ENCODE peak calls at places on chromosomes 6 and 20, in six cellular contexts. O, W, X, D, P and T are unnamed samples.

GRCh38 chr6:81847866-81848265 is 95.4 kb upstream of the TENT5A start:
- DNase-seq in X (no peak), D (no peak), P (no peak), W (no peak), O (no peak), T (no peak)

GRCh38 chr6:33975631-33976424 is 170.1 kb downstream of the GRM4 start:
- DNase-seq in X (no peak), W (no peak), D (peak; percentile 41), O (no peak), P (no peak), T (peak; percentile 49)

GRCh38 chr20:59043698-59044097 is 1.1 kb upstream of the PRELID3B start:
- DNase-seq in D (no peak), X (no peak), P (no peak), W (no peak), O (no peak), T (no peak)

GRCh38 chr6:25652007-25652515 is at the start of gene SCGN:
- DNase-seq in P (peak; percentile 91), X (peak; percentile 54), D (peak; percentile 85), W (no peak), O (peak; percentile 58), T (peak; percentile 88)

GRCh38 chr6:108114861-108115597 is 40.5 kb upstream of the OSTM1 start:
- DNase-seq in X (peak; percentile 69), D (peak; percentile 62), O (peak; percentile 31), W (peak; percentile 19), P (peak; percentile 48), T (peak; percentile 63)

GRCh38 chr6:113809818-113810217 is 47.3 kb upstream of the MARCKS start:
- DNase-seq in W (no peak), D (no peak), P (no peak), X (no peak), O (no peak), T (no peak)

GRCh38 chr6:79630883-79631799 is at the start of gene SH3BGRL2:
- DNase-seq in D (peak; percentile 74), W (no peak), O (peak; percentile 91), P (peak; percentile 90), X (peak; percentile 74), T (peak; percentile 89)

GRCh38 chr6:69379518-69379917 is 417.3 kb downstream of the LMBRD1 start:
- DNase-seq in W (no peak), O (no peak), X (peak; percentile 17), D (no peak), P (no peak), T (no peak)

GRCh38 chr6:168043848-168044415 is 35.1 kb downstream of the FRMD1 start:
- DNase-seq in P (no peak), W (no peak), D (no peak), O (no peak), X (no peak), T (no peak)

GRCh38 chr20:63648895-63649589 is 4.2 kb downstream of the STMN3 start:
- DNase-seq in W (no peak), O (no peak), X (no peak), D (no peak), P (no peak), T (no peak)

GRCh38 chr6:149913085-149913484 is 9.8 kb downstream of the RAET1G start:
- DNase-seq in D (no peak), W (no peak), O (no peak), X (no peak), P (no peak), T (no peak)

GRCh38 chr6:155782320-155782730 is 326.7 kb upstream of the NOX3 start:
- DNase-seq in P (no peak), W (peak; percentile 25), X (no peak), O (peak; percentile 20), D (no peak), T (no peak)

GRCh38 chr6:51153109-51153508 is 334.4 kb downstream of the TFAP2B start:
- DNase-seq in D (no peak), P (no peak), X (no peak), O (no peak), W (no peak), T (no peak)

GRCh38 chr6:77535172-77535571 is 71.9 kb upstream of the HTR1B start:
- DNase-seq in O (no peak), P (no peak), W (no peak), D (no peak), X (no peak), T (no peak)

DNA sequence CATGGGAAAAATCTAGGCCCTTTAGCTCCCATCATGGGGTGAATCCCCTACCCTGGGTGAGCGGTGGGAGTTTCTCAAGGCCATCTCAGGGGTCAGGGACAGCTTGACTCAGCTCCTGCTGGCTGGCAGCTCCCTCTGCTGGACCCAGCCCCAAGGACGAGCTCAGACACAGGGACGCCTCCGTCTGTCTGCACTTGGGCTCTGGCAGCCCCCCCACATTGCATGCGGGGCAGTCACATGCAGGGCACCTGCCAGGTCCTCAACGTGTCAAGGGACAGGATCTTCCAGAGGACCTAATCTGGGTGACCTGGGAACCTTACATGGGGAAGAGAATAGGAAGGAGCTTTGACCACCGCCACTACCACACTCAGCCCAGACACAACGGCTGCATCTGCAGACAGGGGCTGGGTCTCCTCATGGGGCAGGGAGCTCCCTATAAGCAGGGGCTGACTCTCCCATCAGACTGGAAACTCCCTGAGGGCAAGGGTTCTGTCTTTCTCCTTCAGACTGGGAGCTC is 173.4 kb downstream of the MRPL14 start:
- DNase-seq in P (peak; percentile 68), X (peak; percentile 53), D (peak; percentile 33), O (no peak), W (no peak), T (peak; percentile 49)
- TF ChIP-seq CTCF in P (peak; percentile 49), X (peak; percentile 28), D (no peak), O (no peak), W (peak; percentile 44), T (peak; percentile 34)

DNA sequence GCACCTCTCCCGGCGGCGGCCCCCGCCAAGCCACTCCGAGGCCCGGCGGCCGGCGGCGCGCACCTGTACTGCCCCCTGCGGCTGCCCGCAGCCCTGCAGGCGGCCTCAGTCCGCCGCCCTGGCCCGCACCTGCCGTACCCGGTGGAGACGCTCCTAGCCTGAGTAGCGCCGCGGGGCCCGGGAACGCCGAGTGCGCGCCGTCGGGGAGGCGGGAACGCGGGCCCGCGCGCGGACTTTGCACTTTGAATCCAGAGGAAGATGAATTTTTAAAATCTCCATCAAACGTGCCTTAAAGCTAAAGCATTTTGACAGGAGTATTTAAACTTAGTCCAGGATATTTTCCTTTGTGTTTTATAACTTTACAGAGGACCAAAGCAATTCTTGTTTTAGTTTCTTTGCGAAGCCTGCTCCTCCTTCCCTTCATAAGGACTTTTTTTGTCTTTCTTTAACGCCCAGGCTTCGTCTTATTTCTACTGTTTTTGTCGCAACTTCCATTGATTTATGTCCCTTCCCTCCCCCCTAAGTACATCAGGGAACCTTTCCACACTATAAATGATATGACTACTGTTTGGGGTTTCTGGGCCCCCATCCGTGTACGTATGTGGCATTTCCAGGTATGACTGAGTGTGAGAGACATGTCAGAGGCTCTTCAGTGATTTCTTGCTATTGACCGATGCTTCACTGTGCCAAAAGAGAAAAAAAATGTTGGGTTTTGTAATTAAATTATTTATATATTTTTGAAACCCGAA is 2.0 kb downstream of the FOXQ1 start:
- DNase-seq in O (peak; percentile 63), D (peak; percentile 71), P (peak; percentile 56), X (no peak), W (no peak), T (peak; percentile 74)
- TF ChIP-seq CTCF in O (peak; percentile 43), D (peak; percentile 74), P (peak; percentile 21), X (peak; percentile 19), W (peak; percentile 22), T (peak; percentile 43)

GRCh38 chr20:50068041-50068651 is 44.8 kb downstream of the UBE2V1 start:
- DNase-seq in O (no peak), P (no peak), W (no peak), D (no peak), X (no peak), T (no peak)

GRCh38 chr20:50073500-50073899 is 39.5 kb downstream of the UBE2V1 start:
- DNase-seq in X (no peak), W (no peak), O (no peak), P (no peak), D (no peak), T (no peak)

GRCh38 chr20:50067461-50067860 is 45.5 kb downstream of the UBE2V1 start:
- DNase-seq in O (no peak), X (no peak), D (no peak), P (no peak), W (no peak), T (no peak)

GRCh38 chr20:50071039-50071888 is 41.7 kb downstream of the UBE2V1 start:
- DNase-seq in X (peak; percentile 91), W (no peak), O (peak; percentile 93), P (peak; percentile 93), D (peak; percentile 100), T (peak; percentile 99)

DNA sequence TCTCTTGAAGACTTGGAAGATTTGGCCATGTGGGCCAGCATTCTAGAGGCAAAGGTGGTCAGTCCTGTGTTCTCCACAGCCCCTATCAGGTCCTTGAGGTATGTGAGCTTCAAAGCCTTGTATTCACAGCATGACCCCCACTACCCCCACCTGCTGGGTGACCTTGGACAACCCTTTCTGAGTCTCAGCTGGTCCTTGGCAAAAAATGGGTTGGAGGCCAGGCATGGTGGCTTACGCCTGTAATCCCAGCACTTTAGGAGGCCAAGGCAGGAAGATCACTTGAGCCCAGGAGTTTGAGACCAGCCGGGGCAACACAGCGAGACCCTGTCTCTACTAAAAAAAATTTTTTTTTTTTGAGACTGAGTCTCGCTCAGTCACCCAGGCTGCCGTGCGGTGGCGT is 42.6 kb downstream of the UBE2V1 start:
- DNase-seq in P (no peak), D (no peak), W (no peak), O (no peak), X (no peak), T (no peak)
- TF ChIP-seq CTCF in P (no peak), D (no peak), W (no peak), O (no peak), X (no peak), T (no peak)

GRCh38 chr20:45330476-45330875 is 17.7 kb downstream of the SDC4 start:
- DNase-seq in O (no peak), X (no peak), P (no peak), W (no peak), D (no peak), T (no peak)

GRCh38 chr20:45323731-45324130 is 15.6 kb upstream of the MATN4 start:
- DNase-seq in W (no peak), D (no peak), P (no peak), X (no peak), O (no peak), T (no peak)

GRCh38 chr20:45328451-45328850 is 19.8 kb downstream of the SDC4 start:
- DNase-seq in O (no peak), P (no peak), W (no peak), X (no peak), D (no peak), T (no peak)

GRCh38 chr20:45325367-45325766 is 17.3 kb upstream of the MATN4 start:
- DNase-seq in X (no peak), P (no peak), O (no peak), W (no peak), D (no peak), T (peak; percentile 31)

DNA sequence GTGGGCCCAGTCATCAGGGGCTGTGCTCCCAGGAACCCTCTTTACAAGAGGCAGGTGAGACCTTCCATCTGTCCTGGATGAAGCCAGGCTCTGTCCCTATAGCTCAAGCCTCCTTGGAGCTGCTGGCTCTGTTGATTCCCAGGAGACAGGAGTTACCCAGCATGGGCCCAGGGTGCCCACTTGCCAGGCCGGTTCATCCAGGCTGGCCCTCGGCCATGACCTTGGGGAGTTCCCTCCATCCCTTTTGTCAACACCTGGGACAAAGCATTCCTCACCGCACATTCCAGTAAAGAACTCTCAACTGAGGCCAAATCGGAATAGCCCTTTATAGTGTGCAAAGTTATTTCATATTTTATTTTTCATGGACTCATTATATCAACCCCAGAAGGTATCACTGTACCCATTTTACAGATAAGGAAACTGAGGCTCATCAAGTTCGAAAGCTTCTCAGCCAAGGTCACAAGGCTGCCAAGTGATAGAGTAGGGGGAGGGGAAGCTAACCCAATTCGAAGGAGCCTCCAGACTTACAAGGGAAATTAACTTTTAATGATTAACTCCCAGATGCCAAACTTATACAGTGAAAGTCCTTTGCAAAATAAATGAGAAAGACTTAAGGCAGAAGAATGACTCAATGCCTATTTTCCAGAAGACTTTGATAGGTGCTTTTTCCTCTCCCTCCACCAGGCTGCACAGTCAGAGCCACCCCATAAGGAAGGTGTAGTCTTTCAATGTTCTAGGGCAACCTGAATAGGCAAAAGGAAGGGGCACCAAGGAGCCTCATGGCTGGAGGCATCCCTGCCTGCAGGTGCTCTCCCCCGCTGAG is 18.5 kb downstream of the SDC4 start:
- DNase-seq in P (no peak), D (no peak), O (no peak), W (no peak), X (no peak), T (no peak)
- TF ChIP-seq CTCF in P (no peak), D (no peak), O (no peak), W (no peak), X (no peak), T (no peak)